ENCODE peak calls at places on chromosomes 5 and 9, in eight cellular contexts. One of them, this sample, is unnamed.

GRCh38 chr5:158812381-158812780 is 287.3 kb downstream of the EBF1 start:
- DNase-seq in right lobe of liver: no peak
- DNase-seq in upper lobe of right lung: no peak
- DNase-seq in activated B cell treated with CpG ODN at 0.5 μM for 24 hours: peak; percentile 42
- DNase-seq in HFF-Myc: no peak
- DNase-seq in A549: no peak
- DNase-seq in endothelial cell: peak; percentile 71
- DNase-seq in adrenal gland: peak; percentile 59
- DNase-seq in this sample: no peak

GRCh38 chr5:149018909-149019443 is 43.9 kb downstream of the SH3TC2 start:
- DNase-seq in right lobe of liver: no peak
- DNase-seq in upper lobe of right lung: no peak
- DNase-seq in activated B cell treated with CpG ODN at 0.5 μM for 24 hours: no peak
- DNase-seq in HFF-Myc: no peak
- DNase-seq in A549: no peak
- DNase-seq in endothelial cell: no peak
- DNase-seq in adrenal gland: no peak
- DNase-seq in this sample: no peak

GRCh38 chr9:90822866-90823265 is 21.2 kb downstream of the SYK start:
- DNase-seq in right lobe of liver: no peak
- DNase-seq in upper lobe of right lung: no peak
- DNase-seq in activated B cell treated with CpG ODN at 0.5 μM for 24 hours: no peak
- DNase-seq in HFF-Myc: no peak
- DNase-seq in A549: no peak
- DNase-seq in endothelial cell: no peak
- DNase-seq in adrenal gland: no peak
- DNase-seq in this sample: no peak

GRCh38 chr5:142861011-142861410 is 90.8 kb downstream of the ARHGAP26 start:
- DNase-seq in right lobe of liver: no peak
- DNase-seq in upper lobe of right lung: no peak
- DNase-seq in activated B cell treated with CpG ODN at 0.5 μM for 24 hours: no peak
- DNase-seq in HFF-Myc: no peak
- DNase-seq in A549: no peak
- DNase-seq in endothelial cell: no peak
- DNase-seq in adrenal gland: no peak
- DNase-seq in this sample: no peak

GRCh38 chr9:133916159-133916541 is 76.0 kb downstream of the VAV2 start:
- DNase-seq in right lobe of liver: no peak
- DNase-seq in upper lobe of right lung: no peak
- DNase-seq in activated B cell treated with CpG ODN at 0.5 μM for 24 hours: no peak
- DNase-seq in HFF-Myc: no peak
- DNase-seq in A549: no peak
- DNase-seq in endothelial cell: no peak
- DNase-seq in adrenal gland: no peak
- DNase-seq in this sample: no peak

GRCh38 chr9:114884787-114885452 is 45.5 kb downstream of the TNFSF8 start:
- DNase-seq in right lobe of liver: peak; percentile 83
- DNase-seq in upper lobe of right lung: no peak
- DNase-seq in activated B cell treated with CpG ODN at 0.5 μM for 24 hours: no peak
- DNase-seq in HFF-Myc: no peak
- DNase-seq in A549: peak; percentile 44
- DNase-seq in endothelial cell: no peak
- DNase-seq in adrenal gland: no peak
- DNase-seq in this sample: peak; percentile 78

GRCh38 chr5:37111426-37112382 is 137.5 kb downstream of the CPLANE1 start:
- DNase-seq in right lobe of liver: no peak
- DNase-seq in upper lobe of right lung: no peak
- DNase-seq in activated B cell treated with CpG ODN at 0.5 μM for 24 hours: no peak
- DNase-seq in HFF-Myc: no peak
- DNase-seq in A549: no peak
- DNase-seq in endothelial cell: no peak
- DNase-seq in adrenal gland: no peak
- DNase-seq in this sample: no peak

GRCh38 chr9:99866398-99866797 is 40.1 kb upstream of the STX17 start:
- DNase-seq in right lobe of liver: no peak
- DNase-seq in upper lobe of right lung: no peak
- DNase-seq in activated B cell treated with CpG ODN at 0.5 μM for 24 hours: no peak
- DNase-seq in HFF-Myc: no peak
- DNase-seq in A549: no peak
- DNase-seq in endothelial cell: no peak
- DNase-seq in adrenal gland: no peak
- DNase-seq in this sample: no peak

GRCh38 chr5:19891658-19892057 is 96.3 kb downstream of the CDH18 start:
- DNase-seq in right lobe of liver: no peak
- DNase-seq in upper lobe of right lung: no peak
- DNase-seq in activated B cell treated with CpG ODN at 0.5 μM for 24 hours: no peak
- DNase-seq in HFF-Myc: no peak
- DNase-seq in A549: no peak
- DNase-seq in endothelial cell: no peak
- DNase-seq in adrenal gland: no peak
- DNase-seq in this sample: no peak

GRCh38 chr5:76372320-76373054 is 30.6 kb upstream of the IQGAP2 start:
- DNase-seq in right lobe of liver: no peak
- DNase-seq in upper lobe of right lung: no peak
- DNase-seq in activated B cell treated with CpG ODN at 0.5 μM for 24 hours: no peak
- DNase-seq in HFF-Myc: peak; percentile 74
- DNase-seq in A549: peak; percentile 91
- DNase-seq in endothelial cell: no peak
- DNase-seq in adrenal gland: peak; percentile 78
- DNase-seq in this sample: peak; percentile 51

GRCh38 chr5:78972654-78973428 is 12.3 kb downstream of the ARSB start:
- DNase-seq in right lobe of liver: no peak
- DNase-seq in upper lobe of right lung: no peak
- DNase-seq in activated B cell treated with CpG ODN at 0.5 μM for 24 hours: no peak
- DNase-seq in HFF-Myc: peak; percentile 74
- DNase-seq in A549: no peak
- DNase-seq in endothelial cell: no peak
- DNase-seq in adrenal gland: peak; percentile 64
- DNase-seq in this sample: no peak

GRCh38 chr9:33782395-33783152 is 12.8 kb upstream of the PRSS3 start:
- DNase-seq in right lobe of liver: no peak
- DNase-seq in upper lobe of right lung: no peak
- DNase-seq in activated B cell treated with CpG ODN at 0.5 μM for 24 hours: no peak
- DNase-seq in HFF-Myc: no peak
- DNase-seq in A549: no peak
- DNase-seq in endothelial cell: no peak
- DNase-seq in adrenal gland: no peak
- DNase-seq in this sample: no peak

GRCh38 chr5:139104577-139105271 is 93.4 kb downstream of the SIL1 start:
- DNase-seq in right lobe of liver: no peak
- DNase-seq in upper lobe of right lung: no peak
- DNase-seq in activated B cell treated with CpG ODN at 0.5 μM for 24 hours: no peak
- DNase-seq in HFF-Myc: peak; percentile 6
- DNase-seq in A549: no peak
- DNase-seq in endothelial cell: no peak
- DNase-seq in adrenal gland: peak; percentile 92
- DNase-seq in this sample: no peak

GRCh38 chr5:3594514-3595101 is 1.0 kb upstream of the IRX1 start:
- DNase-seq in right lobe of liver: no peak
- DNase-seq in upper lobe of right lung: no peak
- DNase-seq in activated B cell treated with CpG ODN at 0.5 μM for 24 hours: no peak
- DNase-seq in HFF-Myc: no peak
- DNase-seq in A549: no peak
- DNase-seq in endothelial cell: peak; percentile 33
- DNase-seq in adrenal gland: no peak
- DNase-seq in this sample: no peak

GRCh38 chr5:170861855-170862766 is at the start of gene RANBP17:
- DNase-seq in right lobe of liver: peak; percentile 63
- DNase-seq in upper lobe of right lung: peak; percentile 86
- DNase-seq in activated B cell treated with CpG ODN at 0.5 μM for 24 hours: no peak
- DNase-seq in HFF-Myc: no peak
- DNase-seq in A549: peak; percentile 71
- DNase-seq in endothelial cell: peak; percentile 77
- DNase-seq in adrenal gland: peak; percentile 69
- DNase-seq in this sample: peak; percentile 92

GRCh38 chr9:72315510-72316287 is 49.3 kb downstream of the ZFAND5 start:
- DNase-seq in right lobe of liver: no peak
- DNase-seq in upper lobe of right lung: peak; percentile 67
- DNase-seq in activated B cell treated with CpG ODN at 0.5 μM for 24 hours: no peak
- DNase-seq in HFF-Myc: peak; percentile 81
- DNase-seq in A549: peak; percentile 40
- DNase-seq in endothelial cell: no peak
- DNase-seq in adrenal gland: no peak
- DNase-seq in this sample: peak; percentile 58

GRCh38 chr9:89312154-89312616 is 1.2 kb downstream of the CKS2 start:
- DNase-seq in right lobe of liver: no peak
- DNase-seq in upper lobe of right lung: no peak
- DNase-seq in activated B cell treated with CpG ODN at 0.5 μM for 24 hours: no peak
- DNase-seq in HFF-Myc: no peak
- DNase-seq in A549: no peak
- DNase-seq in endothelial cell: no peak
- DNase-seq in adrenal gland: no peak
- DNase-seq in this sample: no peak

GRCh38 chr5:59257488-59258400 is 635.8 kb downstream of the PDE4D start:
- DNase-seq in right lobe of liver: no peak
- DNase-seq in upper lobe of right lung: no peak
- DNase-seq in activated B cell treated with CpG ODN at 0.5 μM for 24 hours: no peak
- DNase-seq in HFF-Myc: no peak
- DNase-seq in A549: no peak
- DNase-seq in endothelial cell: no peak
- DNase-seq in adrenal gland: no peak
- DNase-seq in this sample: no peak

GRCh38 chr5:94785111-94785510 is 166.6 kb downstream of the SLF1 start:
- DNase-seq in right lobe of liver: no peak
- DNase-seq in upper lobe of right lung: no peak
- DNase-seq in activated B cell treated with CpG ODN at 0.5 μM for 24 hours: no peak
- DNase-seq in HFF-Myc: no peak
- DNase-seq in A549: no peak
- DNase-seq in endothelial cell: no peak
- DNase-seq in adrenal gland: no peak
- DNase-seq in this sample: no peak

GRCh38 chr9:35570709-35571108 is 34.4 kb upstream of the TESK1 start:
- DNase-seq in right lobe of liver: no peak
- DNase-seq in upper lobe of right lung: no peak
- DNase-seq in activated B cell treated with CpG ODN at 0.5 μM for 24 hours: no peak
- DNase-seq in HFF-Myc: no peak
- DNase-seq in A549: no peak
- DNase-seq in endothelial cell: no peak
- DNase-seq in adrenal gland: no peak
- DNase-seq in this sample: no peak
- TF ChIP-seq CTCF in right lobe of liver: no peak
- TF ChIP-seq CTCF in upper lobe of right lung: no peak
- TF ChIP-seq CTCF in activated B cell treated with CpG ODN at 0.5 μM for 24 hours: no peak
- TF ChIP-seq CTCF in HFF-Myc: no peak
- TF ChIP-seq CTCF in A549: no peak
- TF ChIP-seq CTCF in endothelial cell: no peak
- TF ChIP-seq CTCF in adrenal gland: no peak
- TF ChIP-seq CTCF in this sample: no peak

DNA sequence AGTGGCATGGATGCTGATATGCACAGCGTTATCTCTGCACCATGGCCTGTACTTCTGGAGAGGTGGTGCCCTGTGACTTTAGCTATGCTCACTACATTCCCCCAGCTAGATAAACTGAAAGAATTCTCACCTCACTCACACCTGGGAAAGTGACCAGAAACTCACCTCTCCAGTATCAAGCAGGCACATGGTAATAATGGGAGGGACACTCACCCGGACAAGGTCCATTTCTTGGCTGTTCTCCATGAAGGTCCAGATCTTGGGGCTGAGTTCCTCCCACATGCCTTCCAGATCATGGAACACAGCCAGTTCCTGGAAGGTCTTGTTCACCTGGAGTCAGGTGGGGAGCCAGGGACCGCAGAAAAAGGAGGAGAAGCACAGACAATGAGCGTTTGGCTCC is 72.8 kb downstream of the NIPSNAP3B start:
- DNase-seq in right lobe of liver: no peak
- DNase-seq in upper lobe of right lung: no peak
- DNase-seq in activated B cell treated with CpG ODN at 0.5 μM for 24 hours: no peak
- DNase-seq in HFF-Myc: no peak
- DNase-seq in A549: no peak
- DNase-seq in endothelial cell: no peak
- DNase-seq in adrenal gland: no peak
- DNase-seq in this sample: no peak
- TF ChIP-seq CTCF in right lobe of liver: no peak
- TF ChIP-seq CTCF in upper lobe of right lung: no peak
- TF ChIP-seq CTCF in activated B cell treated with CpG ODN at 0.5 μM for 24 hours: no peak
- TF ChIP-seq CTCF in HFF-Myc: no peak
- TF ChIP-seq CTCF in A549: no peak
- TF ChIP-seq CTCF in endothelial cell: no peak
- TF ChIP-seq CTCF in adrenal gland: no peak
- TF ChIP-seq CTCF in this sample: no peak

GRCh38 chr5:132065351-132065937 is 5.0 kb downstream of the IL3 start:
- DNase-seq in right lobe of liver: no peak
- DNase-seq in upper lobe of right lung: peak; percentile 80
- DNase-seq in activated B cell treated with CpG ODN at 0.5 μM for 24 hours: no peak
- DNase-seq in HFF-Myc: peak; percentile 30
- DNase-seq in A549: peak; percentile 81
- DNase-seq in endothelial cell: peak; percentile 72
- DNase-seq in adrenal gland: peak; percentile 77
- DNase-seq in this sample: peak; percentile 83
- TF ChIP-seq CTCF in right lobe of liver: peak; percentile 26
- TF ChIP-seq CTCF in upper lobe of right lung: peak; percentile 56
- TF ChIP-seq CTCF in activated B cell treated with CpG ODN at 0.5 μM for 24 hours: no peak
- TF ChIP-seq CTCF in HFF-Myc: peak; percentile 69
- TF ChIP-seq CTCF in A549: peak; percentile 63
- TF ChIP-seq CTCF in endothelial cell: no peak
- TF ChIP-seq CTCF in adrenal gland: peak; percentile 46
- TF ChIP-seq CTCF in this sample: peak; percentile 72

GRCh38 chr9:130217838-130218237 is 45.6 kb downstream of the NCS1 start:
- DNase-seq in right lobe of liver: no peak
- DNase-seq in upper lobe of right lung: no peak
- DNase-seq in activated B cell treated with CpG ODN at 0.5 μM for 24 hours: no peak
- DNase-seq in HFF-Myc: no peak
- DNase-seq in A549: no peak
- DNase-seq in endothelial cell: no peak
- DNase-seq in adrenal gland: no peak
- DNase-seq in this sample: no peak

GRCh38 chr9:130222833-130223232 is 42.7 kb upstream of the HMCN2 start:
- DNase-seq in right lobe of liver: no peak
- DNase-seq in upper lobe of right lung: no peak
- DNase-seq in activated B cell treated with CpG ODN at 0.5 μM for 24 hours: no peak
- DNase-seq in HFF-Myc: no peak
- DNase-seq in A549: no peak
- DNase-seq in endothelial cell: no peak
- DNase-seq in adrenal gland: no peak
- DNase-seq in this sample: no peak

GRCh38 chr9:130225071-130225470 is 40.5 kb upstream of the HMCN2 start:
- DNase-seq in right lobe of liver: no peak
- DNase-seq in upper lobe of right lung: no peak
- DNase-seq in activated B cell treated with CpG ODN at 0.5 μM for 24 hours: no peak
- DNase-seq in HFF-Myc: no peak
- DNase-seq in A549: no peak
- DNase-seq in endothelial cell: no peak
- DNase-seq in adrenal gland: no peak
- DNase-seq in this sample: no peak

GRCh38 chr9:130219661-130220081 is 45.9 kb upstream of the HMCN2 start:
- DNase-seq in right lobe of liver: no peak
- DNase-seq in upper lobe of right lung: no peak
- DNase-seq in activated B cell treated with CpG ODN at 0.5 μM for 24 hours: no peak
- DNase-seq in HFF-Myc: no peak
- DNase-seq in A549: no peak
- DNase-seq in endothelial cell: no peak
- DNase-seq in adrenal gland: no peak
- DNase-seq in this sample: no peak

DNA sequence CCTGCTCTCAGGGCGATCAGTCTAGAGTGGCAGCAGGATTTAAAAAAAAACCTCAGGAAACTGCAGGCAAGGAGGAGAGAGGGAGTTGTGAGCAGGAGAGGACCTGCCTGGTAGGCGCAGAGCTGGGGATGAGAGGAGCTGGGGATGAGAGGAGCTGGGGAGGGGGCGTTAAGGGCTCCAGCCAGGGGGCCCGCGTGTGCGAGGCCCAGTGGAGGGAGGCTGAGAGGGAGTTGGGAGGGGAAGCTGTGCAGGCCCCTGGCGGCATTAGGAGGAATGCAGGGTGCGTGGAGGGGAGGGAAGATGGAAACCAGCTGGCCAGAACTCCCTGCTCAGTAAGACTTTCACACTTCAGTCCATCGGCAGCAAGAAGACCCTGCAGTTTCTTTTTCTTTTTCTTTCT is 45.2 kb upstream of the HMCN2 start:
- DNase-seq in right lobe of liver: no peak
- DNase-seq in upper lobe of right lung: no peak
- DNase-seq in activated B cell treated with CpG ODN at 0.5 μM for 24 hours: no peak
- DNase-seq in HFF-Myc: no peak
- DNase-seq in A549: no peak
- DNase-seq in endothelial cell: no peak
- DNase-seq in adrenal gland: no peak
- DNase-seq in this sample: no peak
- TF ChIP-seq CTCF in right lobe of liver: no peak
- TF ChIP-seq CTCF in upper lobe of right lung: peak; percentile 20
- TF ChIP-seq CTCF in activated B cell treated with CpG ODN at 0.5 μM for 24 hours: no peak
- TF ChIP-seq CTCF in HFF-Myc: peak; percentile 27
- TF ChIP-seq CTCF in A549: no peak
- TF ChIP-seq CTCF in endothelial cell: no peak
- TF ChIP-seq CTCF in adrenal gland: no peak
- TF ChIP-seq CTCF in this sample: no peak

This sample was measured in Calu3.